ENCODE peak calls at places on chromosomes 4 and X, in ten cellular contexts. C is brain microvascular endothelial cell; D is tibial artery; U is sciatic nerve; O is HEK293T; G is EL; A is activated CD4-positive, alpha-beta T cell treated with anti-CD3 and anti-CD28 coated beads, Interleukin-2, amount 50 U/mL, for 24 hours; Y is KG1; F is neural crest cell; N is NCI-H345. K is an unnamed sample.

GRCh38 chr4:23921447-23921845 is 31.6 kb upstream of the PPARGC1A start:
- DNase-seq in U (no peak), G (no peak), A (no peak), O (no peak), F (no peak), N (no peak), D (no peak), Y (no peak), C (no peak), K (no peak)

GRCh38 chr4:83618431-83618830 is 82.5 kb downstream of the GPAT3 start:
- DNase-seq in C (peak), G (peak), U (no peak), O (no peak), A (no peak), F (no peak), D (no peak), Y (no peak), N (no peak), K (no peak)

GRCh38 chr4:48173055-48173991 is 39.3 kb upstream of the TXK start:
- DNase-seq in N (no peak), G (peak), A (no peak), O (no peak), F (no peak), U (no peak), D (no peak), C (peak), Y (no peak), K (no peak)

GRCh38 chr4:8097141-8097541 is 61.5 kb downstream of the ABLIM2 start:
- DNase-seq in Y (no peak), D (no peak), F (no peak), O (no peak), G (no peak), N (no peak), A (no peak), U (no peak), C (no peak), K (no peak)

GRCh38 chr4:20086768-20087167 is 164.9 kb upstream of the SLIT2 start:
- DNase-seq in A (no peak), C (no peak), U (no peak), D (no peak), F (no peak), O (no peak), G (no peak), Y (no peak), N (no peak), K (no peak)

GRCh38 chr4:7872264-7872771 is 67.3 kb downstream of the AFAP1 start:
- DNase-seq in C (peak), G (peak), A (no peak), N (peak), D (no peak), U (peak), Y (no peak), O (no peak), F (no peak), K (no peak)

GRCh38 chr4:135476272-135476671 is 1274.7 kb upstream of the PABPC4L start:
- DNase-seq in A (no peak), F (no peak), Y (no peak), G (no peak), C (no peak), U (no peak), O (no peak), D (no peak), N (no peak), K (no peak)

GRCh38 chr4:114807759-114808404 is 209.3 kb downstream of the UGT8 start:
- DNase-seq in A (no peak), C (peak), O (peak), N (no peak), G (peak), F (no peak), Y (peak), U (no peak), D (no peak), K (no peak)

GRCh38 chrX:130118396-130118795 is 8.1 kb upstream of the ELF4 start:
- DNase-seq in G (peak), N (no peak), U (no peak), A (no peak), F (no peak), O (no peak), D (no peak), C (peak), Y (no peak), K (no peak)

GRCh38 chr4:33873791-33874190 is 2370.5 kb downstream of the ARAP2 start:
- DNase-seq in N (no peak), U (no peak), A (no peak), C (no peak), G (no peak), O (no peak), F (no peak), D (no peak), Y (no peak), K (no peak)

GRCh38 chr4:138751290-138751689 is 264.3 kb upstream of the NOCT start:
- DNase-seq in U (no peak), A (no peak), D (no peak), O (no peak), G (peak), C (no peak), F (no peak), N (no peak), Y (no peak), K (no peak)

K was measured in GOT3.